ENCODE peak calls at places on chromosomes 13 and 19, in five cellular contexts. I is astrocyte of the cerebellum, G is astrocyte, N is body of pancreas, A is tibial nerve. S is an unnamed sample.

GRCh38 chr13:85847012-85847411 is 47.8 kb upstream of the SLITRK6 start:
- DNase-seq in I (no peak), G (no peak), N (no peak), A (no peak), S (no peak)

GRCh38 chr19:51660975-51661600 is 14.5 kb upstream of the SIGLEC14 start:
- DNase-seq in I (peak; percentile 56), G (peak; percentile 40), N (peak; percentile 61), A (peak; percentile 50), S (peak; percentile 30)

GRCh38 chr13:43122706-43123268 is 99.4 kb downstream of the DNAJC15 start:
- DNase-seq in I (no peak), G (no peak), N (no peak), A (no peak), S (no peak)

GRCh38 chr19:4208385-4209094 is 20.8 kb upstream of the EBI3 start:
- DNase-seq in I (no peak), G (peak; percentile 16), N (no peak), A (no peak), S (no peak)

GRCh38 chr19:31349160-31349881 is at the start of gene TSHZ3:
- DNase-seq in I (peak; percentile 56), G (peak; percentile 81), N (peak; percentile 58), A (peak; percentile 72), S (no peak)

GRCh38 chr13:32840840-32841713 is 175.1 kb upstream of the KL start:
- DNase-seq in I (no peak), G (no peak), N (no peak), A (no peak), S (no peak)

GRCh38 chr19:48396010-48396870 is 2.8 kb downstream of the GRIN2D start:
- DNase-seq in I (no peak), G (no peak), N (no peak), A (no peak), S (no peak)

GRCh38 chr19:17680235-17680722 is 7.9 kb downstream of the UNC13A start:
- DNase-seq in I (no peak), G (peak; percentile 32), N (peak; percentile 51), A (peak; percentile 28), S (peak; percentile 21)

GRCh38 chr13:40031031-40031430 is 375.6 kb downstream of the COG6 start:
- DNase-seq in I (peak; percentile 12), G (peak; percentile 80), N (no peak), A (no peak), S (peak; percentile 50)

GRCh38 chr19:1624458-1624857 is 19.2 kb upstream of the UQCR11 start:
- DNase-seq in I (peak; percentile 28), G (peak; percentile 15), N (peak; percentile 35), A (no peak), S (no peak)

GRCh38 chr19:3768748-3769099 is 3.3 kb downstream of the RAX2 start:
- DNase-seq in I (no peak), G (no peak), N (no peak), A (no peak), S (no peak)

GRCh38 chr13:109979186-109979585 is 192.8 kb upstream of the IRS2 start:
- DNase-seq in I (no peak), G (no peak), N (no peak), A (no peak), S (no peak)

GRCh38 chr13:105442941-105443340 is 1092.5 kb downstream of the EFNB2 start:
- DNase-seq in I (peak; percentile 99), G (peak; percentile 99), N (no peak), A (no peak), S (peak; percentile 99)

GRCh38 chr13:32426191-32426980 is 1.5 kb downstream of the N4BP2L1 start:
- DNase-seq in I (no peak), G (no peak), N (no peak), A (no peak), S (no peak)

GRCh38 chr13:18947376-18947977 is 234.1 kb downstream of the TUBA3C start:
- DNase-seq in I (no peak), G (no peak), N (no peak), A (no peak), S (no peak)

GRCh38 chr13:83620535-83621220 is 261.6 kb downstream of the SLITRK1 start:
- DNase-seq in I (peak; percentile 8), G (peak; percentile 36), N (no peak), A (no peak), S (no peak)

GRCh38 chr13:26051231-26052135 is at the start of gene SHISA2:
- DNase-seq in I (peak; percentile 38), G (peak; percentile 49), N (peak; percentile 41), A (no peak), S (no peak)

GRCh38 chr13:112575680-112576079 is 12.3 kb downstream of the TUBGCP3 start:
- DNase-seq in I (no peak), G (peak; percentile 8), N (peak; percentile 32), A (no peak), S (no peak)

GRCh38 chr13:48773531-48774275 is 120.0 kb downstream of the CYSLTR2 start:
- DNase-seq in I (no peak), G (no peak), N (no peak), A (no peak), S (no peak)

GRCh38 chr13:72508392-72508791 is 219.0 kb downstream of the MZT1 start:
- DNase-seq in I (no peak), G (no peak), N (no peak), A (no peak), S (no peak)

GRCh38 chr13:113410472-113411201 is 42.7 kb downstream of the ADPRHL1 start:
- DNase-seq in I (peak; percentile 37), G (peak; percentile 83), N (no peak), A (no peak), S (peak; percentile 16)

GRCh38 chr19:38004505-38005223 is 97.7 kb downstream of the SIPA1L3 start:
- DNase-seq in I (peak; percentile 88), G (peak; percentile 96), N (peak; percentile 62), A (peak; percentile 74), S (peak; percentile 76)

GRCh38 chr19:40672573-40673299 is 17.7 kb downstream of the NUMBL start:
- DNase-seq in I (no peak), G (no peak), N (no peak), A (no peak), S (no peak)

GRCh38 chr19:51398096-51398704 is 7.8 kb upstream of the C19orf84 start:
- DNase-seq in I (no peak), G (no peak), N (no peak), A (no peak), S (no peak)

GRCh38 chr13:28750187-28751045 is 31.6 kb upstream of the SLC46A3 start:
- DNase-seq in I (no peak), G (no peak), N (no peak), A (no peak), S (no peak)

GRCh38 chr19:39024875-39025641 is 7.3 kb downstream of the FBXO27 start:
- DNase-seq in I (no peak), G (no peak), N (no peak), A (no peak), S (no peak)

GRCh38 chr19:33246729-33247440 is 21.2 kb upstream of the SLC7A10 start:
- DNase-seq in I (no peak), G (no peak), N (no peak), A (no peak), S (no peak)

GRCh38 chr13:33590936-33591335 is 227.0 kb upstream of the RFC3 start:
- DNase-seq in I (no peak), G (no peak), N (no peak), A (no peak), S (no peak)

GRCh38 chr13:43802511-43802910 is 15.7 kb upstream of the ENOX1 start:
- DNase-seq in I (no peak), G (no peak), N (no peak), A (no peak), S (no peak)

GRCh38 chr13:62510906-62511655 is 1095.4 kb upstream of the PCDH20 start:
- DNase-seq in I (no peak), G (no peak), N (no peak), A (no peak), S (no peak)

GRCh38 chr13:62512194-62513141 is 1096.8 kb upstream of the PCDH20 start:
- DNase-seq in I (peak; percentile 3), G (no peak), N (peak; percentile 54), A (no peak), S (no peak)
- TF ChIP-seq CTCF in I (peak; percentile 64), G (peak; percentile 39), N (peak; percentile 75), A (no peak), S (peak; percentile 70)

GRCh38 chr19:54791476-54791875 is 11.9 kb upstream of the KIR2DL4 start:
- DNase-seq in I (no peak), G (no peak), N (no peak), A (no peak), S (no peak)

GRCh38 chr19:54795763-54796162 is 7.6 kb upstream of the KIR2DL4 start:
- DNase-seq in I (no peak), G (no peak), N (no peak), A (no peak), S (no peak)

GRCh38 chr19:54790711-54791110 is 12.7 kb upstream of the KIR2DL4 start:
- DNase-seq in I (no peak), G (no peak), N (no peak), A (no peak), S (no peak)

DNA sequence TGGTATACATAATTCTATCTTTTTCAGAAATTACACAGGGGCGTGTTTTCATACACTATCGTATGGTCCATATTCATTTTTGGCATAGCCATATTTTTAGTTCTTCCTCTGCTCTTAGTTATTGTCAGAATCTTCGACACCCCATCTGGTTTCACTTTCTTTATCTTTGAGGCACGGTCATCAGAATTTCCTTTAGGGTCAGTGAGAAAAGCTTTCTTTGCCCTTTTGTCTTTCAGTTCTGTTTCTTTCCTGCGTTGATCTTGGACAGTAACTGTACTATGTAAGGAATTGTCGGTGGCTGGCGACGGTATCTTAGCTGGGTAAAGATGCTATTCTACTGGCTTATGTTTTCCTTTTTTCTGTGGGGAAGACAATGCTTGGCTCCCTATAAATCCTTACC is 10.6 kb upstream of the KIR2DL4 start:
- DNase-seq in I (no peak), G (no peak), N (no peak), A (no peak), S (no peak)
- H3K4me3 ChIP-seq in I (no peak overlapping the region), G (no peak overlapping the region), N (no peak overlapping the region), A (no peak overlapping the region), S (no peak overlapping the region)

DNA sequence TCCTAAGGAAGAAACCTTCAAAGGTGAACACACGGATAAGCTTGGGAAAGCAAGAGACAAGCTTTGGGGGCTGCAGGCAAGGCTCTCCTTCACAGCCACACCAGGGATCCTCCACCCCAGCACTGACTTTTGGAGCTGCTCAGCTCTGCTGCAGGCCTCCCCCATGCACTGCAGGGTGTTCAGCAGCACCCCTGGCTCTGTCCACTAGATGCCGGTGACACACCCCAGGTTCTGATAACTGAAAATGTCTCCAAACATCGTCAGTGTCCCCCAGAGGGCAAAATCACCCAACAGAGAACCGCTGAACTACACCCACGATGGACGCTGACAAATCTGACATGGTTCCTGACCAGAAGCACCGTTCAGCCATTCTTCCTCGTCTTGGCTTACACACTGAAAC is 90.5 kb downstream of the STK24 start:
- DNase-seq in I (no peak), G (no peak), N (no peak), A (no peak), S (no peak)
- TF ChIP-seq CTCF in I (no peak), G (no peak), N (no peak), A (no peak), S (no peak)

GRCh38 chr13:102395174-102395573 is 6.7 kb downstream of the FGF14 start:
- DNase-seq in I (no peak), G (no peak), N (no peak), A (no peak), S (no peak)

GRCh38 chr13:102395939-102396338 is 5.9 kb downstream of the FGF14 start:
- DNase-seq in I (no peak), G (no peak), N (no peak), A (no peak), S (no peak)

GRCh38 chr13:102399791-102400618 is 1.8 kb downstream of the FGF14 start:
- DNase-seq in I (no peak), G (no peak), N (peak; percentile 39), A (no peak), S (no peak)

GRCh38 chr13:102392810-102393209 is 9.0 kb downstream of the FGF14 start:
- DNase-seq in I (no peak), G (no peak), N (no peak), A (no peak), S (no peak)

GRCh38 chr13:102394158-102395053 is 7.4 kb downstream of the FGF14 start:
- DNase-seq in I (peak; percentile 40), G (peak; percentile 60), N (peak; percentile 97), A (peak; percentile 87), S (peak; percentile 60)
- H3K4me3 ChIP-seq in I (peak overlapping the region; percentile 80), G (peak overlapping the region; percentile 64), N (peak overlapping the region; percentile 92), A (peak overlapping the region; percentile 63), S (peak overlapping the region; percentile 75)